ENCODE peak calls at places on chromosome 9, in six cellular contexts. One of them, this sample, is unnamed. For H3K27me3 and H3K4me1, the result is how much of the 10 kb centered on the place peaks cover.

GRCh38 chr9:128034821-128035764 is 32.0 kb downstream of the NAIF1 start:
- DNase-seq in cardiac muscle cell: peak
- DNase-seq in neural progenitor cell: peak
- DNase-seq in prostate gland: peak
- DNase-seq in trophoblast cell: peak
- DNase-seq in uterus: peak
- DNase-seq in this sample: peak

GRCh38 chr9:98983295-98984268 is 39.9 kb downstream of the COL15A1 start:
- DNase-seq in cardiac muscle cell: peak
- DNase-seq in neural progenitor cell: no peak
- DNase-seq in prostate gland: no peak
- DNase-seq in trophoblast cell: no peak
- DNase-seq in uterus: no peak
- DNase-seq in this sample: peak

GRCh38 chr9:26310294-26310693 is 582.3 kb downstream of the CAAP1 start:
- DNase-seq in cardiac muscle cell: peak
- DNase-seq in neural progenitor cell: no peak
- DNase-seq in prostate gland: no peak
- DNase-seq in trophoblast cell: no peak
- DNase-seq in uterus: no peak
- DNase-seq in this sample: no peak

GRCh38 chr9:83106772-83107171 is 43.8 kb upstream of the RASEF start:
- DNase-seq in cardiac muscle cell: no peak
- DNase-seq in neural progenitor cell: no peak
- DNase-seq in prostate gland: no peak
- DNase-seq in trophoblast cell: no peak
- DNase-seq in uterus: no peak
- DNase-seq in this sample: no peak

GRCh38 chr9:132572921-132573320 is 9.5 kb upstream of the BARHL1 start:
- DNase-seq in cardiac muscle cell: peak
- DNase-seq in neural progenitor cell: no peak
- DNase-seq in prostate gland: no peak
- DNase-seq in trophoblast cell: peak
- DNase-seq in uterus: no peak
- DNase-seq in this sample: no peak

GRCh38 chr9:69253057-69253456 is 72.0 kb upstream of the ENTREP1 start:
- DNase-seq in cardiac muscle cell: no peak
- DNase-seq in neural progenitor cell: no peak
- DNase-seq in prostate gland: peak
- DNase-seq in trophoblast cell: no peak
- DNase-seq in uterus: no peak
- DNase-seq in this sample: peak

GRCh38 chr9:121601234-121601633 is 50.2 kb upstream of the DAB2IP start:
- DNase-seq in cardiac muscle cell: peak
- DNase-seq in neural progenitor cell: no peak
- DNase-seq in prostate gland: no peak
- DNase-seq in trophoblast cell: peak
- DNase-seq in uterus: no peak
- DNase-seq in this sample: no peak

GRCh38 chr9:29701536-29701935 is 2128.3 kb upstream of the C9orf72 start:
- DNase-seq in cardiac muscle cell: no peak
- DNase-seq in neural progenitor cell: no peak
- DNase-seq in prostate gland: no peak
- DNase-seq in trophoblast cell: no peak
- DNase-seq in uterus: no peak
- DNase-seq in this sample: no peak

GRCh38 chr9:108297025-108297424 is 558.8 kb downstream of the ACTL7B start:
- DNase-seq in cardiac muscle cell: peak
- DNase-seq in neural progenitor cell: no peak
- DNase-seq in prostate gland: no peak
- DNase-seq in trophoblast cell: peak
- DNase-seq in uterus: peak
- DNase-seq in this sample: no peak

GRCh38 chr9:129671519-129671918 is 6.1 kb downstream of the PRRX2 start:
- DNase-seq in cardiac muscle cell: no peak
- DNase-seq in neural progenitor cell: no peak
- DNase-seq in prostate gland: no peak
- DNase-seq in trophoblast cell: no peak
- DNase-seq in uterus: no peak
- DNase-seq in this sample: no peak

GRCh38 chr9:128627906-128628305 is 28.7 kb downstream of the DYNC2I2 start:
- DNase-seq in cardiac muscle cell: no peak
- DNase-seq in neural progenitor cell: no peak
- DNase-seq in prostate gland: no peak
- DNase-seq in trophoblast cell: no peak
- DNase-seq in uterus: no peak
- DNase-seq in this sample: no peak

GRCh38 chr9:3576358-3576757 is 50.6 kb upstream of the RFX3 start:
- DNase-seq in cardiac muscle cell: peak
- DNase-seq in neural progenitor cell: no peak
- DNase-seq in prostate gland: no peak
- DNase-seq in trophoblast cell: peak
- DNase-seq in uterus: no peak
- DNase-seq in this sample: no peak

GRCh38 chr9:137028281-137029057 is 432 bp upstream of the ABCA2 start:
- DNase-seq in cardiac muscle cell: peak
- DNase-seq in neural progenitor cell: peak
- DNase-seq in prostate gland: peak
- DNase-seq in trophoblast cell: peak
- DNase-seq in uterus: no peak
- DNase-seq in this sample: no peak

GRCh38 chr9:125594211-125594610 is 112.8 kb downstream of the MAPKAP1 start:
- DNase-seq in cardiac muscle cell: no peak
- DNase-seq in neural progenitor cell: no peak
- DNase-seq in prostate gland: no peak
- DNase-seq in trophoblast cell: no peak
- DNase-seq in uterus: no peak
- DNase-seq in this sample: no peak

GRCh38 chr9:126773004-126773607 is 31.7 kb upstream of the ZBTB43 start:
- DNase-seq in cardiac muscle cell: peak
- DNase-seq in neural progenitor cell: peak
- DNase-seq in prostate gland: no peak
- DNase-seq in trophoblast cell: peak
- DNase-seq in uterus: no peak
- DNase-seq in this sample: no peak

GRCh38 chr9:134984372-134985240 is 66.9 kb upstream of the FCN1 start:
- DNase-seq in cardiac muscle cell: no peak
- DNase-seq in neural progenitor cell: no peak
- DNase-seq in prostate gland: no peak
- DNase-seq in trophoblast cell: no peak
- DNase-seq in uterus: no peak
- DNase-seq in this sample: no peak

GRCh38 chr9:34145165-34145564 is 18.7 kb upstream of the DCAF12 start:
- DNase-seq in cardiac muscle cell: no peak
- DNase-seq in neural progenitor cell: no peak
- DNase-seq in prostate gland: no peak
- DNase-seq in trophoblast cell: no peak
- DNase-seq in uterus: no peak
- DNase-seq in this sample: no peak

GRCh38 chr9:5435912-5436311 is 1.8 kb downstream of the PLGRKT start:
- DNase-seq in cardiac muscle cell: no peak
- DNase-seq in neural progenitor cell: no peak
- DNase-seq in prostate gland: no peak
- DNase-seq in trophoblast cell: peak
- DNase-seq in uterus: no peak
- DNase-seq in this sample: no peak

GRCh38 chr9:8858250-8859161 is 1058.9 kb upstream of the DMAC1 start:
- DNase-seq in cardiac muscle cell: peak
- DNase-seq in neural progenitor cell: peak
- DNase-seq in prostate gland: no peak
- DNase-seq in trophoblast cell: no peak
- DNase-seq in uterus: peak
- DNase-seq in this sample: no peak
- H3K27me3 ChIP-seq in cardiac muscle cell: under half
- H3K27me3 ChIP-seq in neural progenitor cell: under half
- H3K27me3 ChIP-seq in prostate gland: under half
- H3K27me3 ChIP-seq in trophoblast cell: under half
- H3K27me3 ChIP-seq in uterus: under half
- H3K27me3 ChIP-seq in this sample: under half

GRCh38 chr9:16197578-16198370 is 644.9 kb downstream of the CCDC171 start:
- DNase-seq in cardiac muscle cell: no peak
- DNase-seq in neural progenitor cell: no peak
- DNase-seq in prostate gland: no peak
- DNase-seq in trophoblast cell: no peak
- DNase-seq in uterus: no peak
- DNase-seq in this sample: peak
- H3K4me3 ChIP-seq in cardiac muscle cell: no peak
- H3K4me3 ChIP-seq in neural progenitor cell: no peak
- H3K4me3 ChIP-seq in prostate gland: no peak
- H3K4me3 ChIP-seq in trophoblast cell: no peak
- H3K4me3 ChIP-seq in uterus: no peak
- H3K4me3 ChIP-seq in this sample: peak

GRCh38 chr9:37408933-37409710 is 13.4 kb upstream of the GRHPR start:
- DNase-seq in cardiac muscle cell: no peak
- DNase-seq in neural progenitor cell: no peak
- DNase-seq in prostate gland: no peak
- DNase-seq in trophoblast cell: peak
- DNase-seq in uterus: no peak
- DNase-seq in this sample: no peak

GRCh38 chr9:37405764-37406380 is 16.6 kb upstream of the GRHPR start:
- DNase-seq in cardiac muscle cell: peak
- DNase-seq in neural progenitor cell: no peak
- DNase-seq in prostate gland: no peak
- DNase-seq in trophoblast cell: peak
- DNase-seq in uterus: no peak
- DNase-seq in this sample: no peak

GRCh38 chr9:37406603-37407401 is 15.7 kb upstream of the GRHPR start:
- DNase-seq in cardiac muscle cell: no peak
- DNase-seq in neural progenitor cell: no peak
- DNase-seq in prostate gland: peak
- DNase-seq in trophoblast cell: peak
- DNase-seq in uterus: no peak
- DNase-seq in this sample: no peak

GRCh38 chr9:37405350-37405749 is 17.1 kb upstream of the GRHPR start:
- DNase-seq in cardiac muscle cell: peak
- DNase-seq in neural progenitor cell: no peak
- DNase-seq in prostate gland: no peak
- DNase-seq in trophoblast cell: no peak
- DNase-seq in uterus: no peak
- DNase-seq in this sample: no peak

DNA sequence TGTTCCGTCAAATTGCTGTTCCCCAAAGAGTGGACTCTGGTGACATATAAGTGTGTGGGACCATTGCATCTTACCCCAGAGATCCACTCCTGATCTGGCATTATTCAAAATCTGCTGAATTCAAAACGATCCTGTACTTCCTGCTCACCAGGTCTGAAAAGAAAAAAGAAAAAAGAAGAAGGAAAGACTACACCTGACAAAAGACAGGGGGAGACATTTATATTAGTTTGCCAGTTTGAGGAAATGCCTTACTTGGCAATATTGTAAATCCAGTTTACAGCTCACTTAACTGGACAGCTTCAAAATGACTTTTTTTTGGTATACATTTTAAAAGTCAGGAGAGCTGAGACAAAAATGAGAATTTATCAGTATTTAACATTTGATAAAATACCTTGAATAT is 15.0 kb upstream of the GRHPR start:
- DNase-seq in cardiac muscle cell: no peak
- DNase-seq in neural progenitor cell: no peak
- DNase-seq in prostate gland: no peak
- DNase-seq in trophoblast cell: no peak
- DNase-seq in uterus: no peak
- DNase-seq in this sample: no peak
- H3K4me1 ChIP-seq in cardiac muscle cell: under half
- H3K4me1 ChIP-seq in neural progenitor cell: under half
- H3K4me1 ChIP-seq in prostate gland: under half
- H3K4me1 ChIP-seq in trophoblast cell: under half
- H3K4me1 ChIP-seq in uterus: under half
- H3K4me1 ChIP-seq in this sample: under half

GRCh38 chr9:131324736-131325679 is 35.5 kb downstream of the PLPP7 start:
- DNase-seq in cardiac muscle cell: no peak
- DNase-seq in neural progenitor cell: no peak
- DNase-seq in prostate gland: no peak
- DNase-seq in trophoblast cell: peak
- DNase-seq in uterus: no peak
- DNase-seq in this sample: no peak
- H3K27me3 ChIP-seq in cardiac muscle cell: under half
- H3K27me3 ChIP-seq in neural progenitor cell: under half
- H3K27me3 ChIP-seq in prostate gland: under half
- H3K27me3 ChIP-seq in trophoblast cell: under half
- H3K27me3 ChIP-seq in uterus: under half
- H3K27me3 ChIP-seq in this sample: under half

GRCh38 chr9:110207071-110207923 is 662 bp downstream of the C9orf152 start:
- DNase-seq in cardiac muscle cell: no peak
- DNase-seq in neural progenitor cell: no peak
- DNase-seq in prostate gland: peak
- DNase-seq in trophoblast cell: peak
- DNase-seq in uterus: no peak
- DNase-seq in this sample: no peak

GRCh38 chr9:110208031-110208430 is at the start of gene C9orf152:
- DNase-seq in cardiac muscle cell: no peak
- DNase-seq in neural progenitor cell: no peak
- DNase-seq in prostate gland: peak
- DNase-seq in trophoblast cell: no peak
- DNase-seq in uterus: no peak
- DNase-seq in this sample: no peak

GRCh38 chr9:110202232-110202631 is 5.7 kb downstream of the C9orf152 start:
- DNase-seq in cardiac muscle cell: no peak
- DNase-seq in neural progenitor cell: no peak
- DNase-seq in prostate gland: no peak
- DNase-seq in trophoblast cell: no peak
- DNase-seq in uterus: no peak
- DNase-seq in this sample: no peak

DNA sequence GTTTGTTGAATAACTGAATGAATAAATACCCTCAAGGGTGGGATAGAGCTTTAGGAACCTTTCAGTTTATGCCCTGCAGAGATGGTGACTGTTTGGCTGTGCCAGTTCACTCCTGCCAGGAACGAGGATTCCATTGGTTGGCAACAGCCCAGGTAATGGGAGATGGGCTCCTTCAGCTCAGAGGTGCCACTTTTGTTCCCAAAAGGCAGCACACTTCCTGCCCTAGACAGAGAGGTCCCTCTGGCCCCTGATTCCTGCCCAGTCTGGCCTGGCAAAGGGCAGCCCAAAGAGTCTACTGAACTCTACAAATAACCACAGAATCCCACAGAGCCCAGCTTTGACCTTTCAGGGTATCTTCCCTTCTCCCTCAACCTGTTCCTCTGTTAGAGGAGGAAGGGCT is 1.6 kb downstream of the C9orf152 start:
- DNase-seq in cardiac muscle cell: no peak
- DNase-seq in neural progenitor cell: no peak
- DNase-seq in prostate gland: peak
- DNase-seq in trophoblast cell: no peak
- DNase-seq in uterus: no peak
- DNase-seq in this sample: no peak
- H3K4me3 ChIP-seq in cardiac muscle cell: no peak
- H3K4me3 ChIP-seq in neural progenitor cell: no peak
- H3K4me3 ChIP-seq in prostate gland: peak
- H3K4me3 ChIP-seq in trophoblast cell: no peak
- H3K4me3 ChIP-seq in uterus: no peak
- H3K4me3 ChIP-seq in this sample: no peak

This sample was measured in SJSA1.